ENCODE peak calls at places on chromosomes 13 and 19, in ten cellular contexts. One of them, this sample, is unnamed.
A peak's percentile ranks its signal among the peaks of the same experiment; 100 is the strongest.

GRCh38 chr13:22169473-22169872 is 498.6 kb downstream of the FGF9 start:
- DNase-seq in tibial artery: no peak
- DNase-seq in mucosa of descending colon: no peak
- DNase-seq in mammary epithelial cell: no peak
- DNase-seq in right lobe of liver: no peak
- DNase-seq in ascending aorta: no peak
- DNase-seq in fibroblast of lung: no peak
- DNase-seq in uterus: no peak
- DNase-seq in heart left ventricle: no peak
- DNase-seq in WERI-Rb-1: no peak
- DNase-seq in this sample: no peak

GRCh38 chr13:50891206-50891605 is 18.4 kb upstream of the RNASEH2B start:
- DNase-seq in WERI-Rb-1: no peak
- DNase-seq in uterus: no peak
- DNase-seq in tibial artery: no peak
- DNase-seq in mucosa of descending colon: no peak
- DNase-seq in heart left ventricle: no peak
- DNase-seq in fibroblast of lung: no peak
- DNase-seq in ascending aorta: no peak
- DNase-seq in mammary epithelial cell: no peak
- DNase-seq in right lobe of liver: no peak
- DNase-seq in this sample: no peak

GRCh38 chr19:29685326-29685725 is 20.1 kb downstream of the PLEKHF1 start:
- DNase-seq in tibial artery: no peak
- DNase-seq in mammary epithelial cell: peak; percentile 31
- DNase-seq in heart left ventricle: no peak
- DNase-seq in uterus: no peak
- DNase-seq in fibroblast of lung: peak; percentile 74
- DNase-seq in mucosa of descending colon: no peak
- DNase-seq in WERI-Rb-1: no peak
- DNase-seq in right lobe of liver: no peak
- DNase-seq in ascending aorta: no peak
- DNase-seq in this sample: no peak

GRCh38 chr13:52738719-52739467 is 727 bp downstream of the CNMD start:
- DNase-seq in right lobe of liver: no peak
- DNase-seq in heart left ventricle: peak; percentile 54
- DNase-seq in tibial artery: no peak
- DNase-seq in uterus: no peak
- DNase-seq in mucosa of descending colon: peak; percentile 3
- DNase-seq in fibroblast of lung: no peak
- DNase-seq in ascending aorta: no peak
- DNase-seq in WERI-Rb-1: no peak
- DNase-seq in mammary epithelial cell: no peak
- DNase-seq in this sample: peak; percentile 61

GRCh38 chr13:23695711-23696512 is 125.7 kb downstream of the TNFRSF19 start:
- DNase-seq in uterus: no peak
- DNase-seq in heart left ventricle: peak; percentile 75
- DNase-seq in WERI-Rb-1: peak; percentile 65
- DNase-seq in right lobe of liver: no peak
- DNase-seq in ascending aorta: no peak
- DNase-seq in tibial artery: no peak
- DNase-seq in fibroblast of lung: no peak
- DNase-seq in mucosa of descending colon: peak; percentile 40
- DNase-seq in mammary epithelial cell: no peak
- DNase-seq in this sample: no peak

GRCh38 chr19:34556500-34556899 is 74.9 kb downstream of the WTIP start:
- DNase-seq in uterus: no peak
- DNase-seq in tibial artery: no peak
- DNase-seq in heart left ventricle: no peak
- DNase-seq in ascending aorta: no peak
- DNase-seq in right lobe of liver: no peak
- DNase-seq in fibroblast of lung: no peak
- DNase-seq in mammary epithelial cell: peak; percentile 14
- DNase-seq in WERI-Rb-1: peak; percentile 56
- DNase-seq in mucosa of descending colon: peak; percentile 45
- DNase-seq in this sample: peak; percentile 53

GRCh38 chr13:98761979-98762616 is 9.6 kb upstream of the SLC15A1 start:
- DNase-seq in right lobe of liver: peak; percentile 33
- DNase-seq in mammary epithelial cell: no peak
- DNase-seq in heart left ventricle: no peak
- DNase-seq in uterus: no peak
- DNase-seq in fibroblast of lung: no peak
- DNase-seq in ascending aorta: no peak
- DNase-seq in tibial artery: no peak
- DNase-seq in mucosa of descending colon: no peak
- DNase-seq in WERI-Rb-1: no peak
- DNase-seq in this sample: no peak

GRCh38 chr13:98479496-98480003 is 97.4 kb downstream of the STK24 start:
- DNase-seq in uterus: no peak
- DNase-seq in heart left ventricle: no peak
- DNase-seq in mucosa of descending colon: no peak
- DNase-seq in mammary epithelial cell: no peak
- DNase-seq in ascending aorta: no peak
- DNase-seq in right lobe of liver: no peak
- DNase-seq in tibial artery: no peak
- DNase-seq in WERI-Rb-1: no peak
- DNase-seq in fibroblast of lung: no peak
- DNase-seq in this sample: no peak

GRCh38 chr19:28074773-28075172 is 1138.2 kb downstream of the UQCRFS1 start:
- DNase-seq in tibial artery: no peak
- DNase-seq in uterus: no peak
- DNase-seq in right lobe of liver: no peak
- DNase-seq in mucosa of descending colon: no peak
- DNase-seq in mammary epithelial cell: no peak
- DNase-seq in heart left ventricle: no peak
- DNase-seq in ascending aorta: no peak
- DNase-seq in WERI-Rb-1: no peak
- DNase-seq in fibroblast of lung: peak; percentile 14
- DNase-seq in this sample: no peak

GRCh38 chr13:79085021-79085420 is 321.0 kb downstream of the RBM26 start:
- DNase-seq in WERI-Rb-1: no peak
- DNase-seq in tibial artery: no peak
- DNase-seq in right lobe of liver: no peak
- DNase-seq in ascending aorta: no peak
- DNase-seq in uterus: no peak
- DNase-seq in mucosa of descending colon: no peak
- DNase-seq in mammary epithelial cell: no peak
- DNase-seq in fibroblast of lung: no peak
- DNase-seq in heart left ventricle: no peak
- DNase-seq in this sample: no peak

DNA sequence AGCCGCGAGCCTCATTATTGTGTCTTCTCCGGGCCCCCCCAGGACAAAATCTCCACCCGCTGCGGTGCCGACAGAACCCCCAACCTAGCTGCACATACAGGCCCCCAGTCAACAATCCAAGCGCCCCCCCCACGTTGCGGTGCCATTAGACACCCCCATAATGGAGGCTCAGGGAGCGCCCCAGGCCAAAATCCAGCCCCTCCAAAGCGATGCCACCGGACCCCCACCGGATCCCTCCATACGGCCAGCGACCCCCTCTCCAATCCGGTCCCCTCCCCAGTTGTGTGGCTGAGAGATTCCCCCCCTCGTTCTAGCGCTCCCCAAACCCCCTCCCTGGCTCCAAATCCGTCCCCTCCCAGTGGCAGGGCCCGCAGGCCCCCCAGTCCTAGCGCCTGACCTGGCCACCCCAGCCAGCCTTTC is 21.5 kb upstream of the SEMA6B start:
- DNase-seq in right lobe of liver: no peak
- DNase-seq in fibroblast of lung: no peak
- DNase-seq in tibial artery: no peak
- DNase-seq in mammary epithelial cell: no peak
- DNase-seq in mucosa of descending colon: no peak
- DNase-seq in heart left ventricle: no peak
- DNase-seq in ascending aorta: no peak
- DNase-seq in uterus: no peak
- DNase-seq in WERI-Rb-1: no peak
- DNase-seq in this sample: no peak
- H3K4me3 ChIP-seq in right lobe of liver: no peak overlapping the region
- H3K4me3 ChIP-seq in fibroblast of lung: no peak overlapping the region
- H3K4me3 ChIP-seq in tibial artery: peak overlapping the region; percentile 32
- H3K4me3 ChIP-seq in mammary epithelial cell: no peak overlapping the region
- H3K4me3 ChIP-seq in mucosa of descending colon: no peak overlapping the region
- H3K4me3 ChIP-seq in heart left ventricle: peak overlapping the region; percentile 50
- H3K4me3 ChIP-seq in ascending aorta: peak overlapping the region; percentile 24
- H3K4me3 ChIP-seq in uterus: peak overlapping the region; percentile 24
- H3K4me3 ChIP-seq in WERI-Rb-1: peak overlapping the region; percentile 50
- H3K4me3 ChIP-seq in this sample: peak overlapping the region; percentile 53

DNA sequence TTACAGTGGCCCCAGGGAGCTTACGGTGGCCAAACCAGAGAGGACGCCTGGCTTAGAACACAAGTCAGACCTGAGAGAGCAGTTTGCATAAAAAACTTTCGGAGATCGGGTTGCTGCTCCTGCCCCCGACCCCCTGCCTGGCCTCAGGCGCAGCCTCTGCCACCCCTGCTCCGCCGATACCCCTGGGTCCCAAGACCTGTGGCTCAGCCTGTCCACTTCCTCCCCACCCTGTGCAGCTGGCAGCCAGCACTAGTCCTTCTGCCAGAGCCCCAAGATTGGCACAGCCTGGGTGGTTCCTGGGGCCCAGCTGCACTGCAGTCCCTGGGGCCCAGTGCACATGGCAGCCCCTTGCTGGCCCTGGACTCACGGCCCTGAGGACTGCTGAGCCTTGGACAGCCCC is 56.2 kb upstream of the SOX1 start:
- DNase-seq in WERI-Rb-1: no peak
- DNase-seq in uterus: no peak
- DNase-seq in mammary epithelial cell: no peak
- DNase-seq in heart left ventricle: no peak
- DNase-seq in mucosa of descending colon: no peak
- DNase-seq in right lobe of liver: no peak
- DNase-seq in tibial artery: no peak
- DNase-seq in fibroblast of lung: no peak
- DNase-seq in ascending aorta: no peak
- DNase-seq in this sample: no peak
- H3K4me3 ChIP-seq in WERI-Rb-1: no peak overlapping the region
- H3K4me3 ChIP-seq in uterus: no peak overlapping the region
- H3K4me3 ChIP-seq in mammary epithelial cell: no peak overlapping the region
- H3K4me3 ChIP-seq in heart left ventricle: no peak overlapping the region
- H3K4me3 ChIP-seq in mucosa of descending colon: no peak overlapping the region
- H3K4me3 ChIP-seq in right lobe of liver: no peak overlapping the region
- H3K4me3 ChIP-seq in tibial artery: no peak overlapping the region
- H3K4me3 ChIP-seq in fibroblast of lung: no peak overlapping the region
- H3K4me3 ChIP-seq in ascending aorta: no peak overlapping the region
- H3K4me3 ChIP-seq in this sample: no peak overlapping the region

DNA sequence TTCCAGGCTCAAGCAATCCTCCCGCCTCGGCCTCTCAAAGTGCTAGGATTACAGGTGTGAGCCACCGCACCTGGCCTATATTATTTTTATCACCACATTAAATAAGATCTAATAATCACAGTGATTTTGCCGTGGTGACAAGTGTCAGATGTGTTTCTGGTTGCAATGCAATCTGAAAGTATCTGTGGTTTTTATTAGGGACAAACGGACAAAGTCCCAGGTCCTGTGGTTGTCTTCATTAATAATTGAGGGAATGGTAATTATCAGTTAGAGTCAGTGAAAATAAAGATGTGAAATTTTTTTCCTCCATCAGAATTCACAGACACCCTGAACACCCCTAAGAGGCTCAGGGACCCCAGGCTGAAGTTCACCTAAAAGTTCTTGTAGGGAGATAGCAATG is 1.3 kb upstream of the TICAM1 start:
- DNase-seq in mucosa of descending colon: no peak
- DNase-seq in fibroblast of lung: no peak
- DNase-seq in ascending aorta: no peak
- DNase-seq in WERI-Rb-1: no peak
- DNase-seq in uterus: no peak
- DNase-seq in heart left ventricle: no peak
- DNase-seq in tibial artery: no peak
- DNase-seq in right lobe of liver: no peak
- DNase-seq in mammary epithelial cell: no peak
- DNase-seq in this sample: no peak
- H3K4me3 ChIP-seq in mucosa of descending colon: no peak overlapping the region
- H3K4me3 ChIP-seq in fibroblast of lung: no peak overlapping the region
- H3K4me3 ChIP-seq in ascending aorta: no peak overlapping the region
- H3K4me3 ChIP-seq in WERI-Rb-1: no peak overlapping the region
- H3K4me3 ChIP-seq in uterus: no peak overlapping the region
- H3K4me3 ChIP-seq in heart left ventricle: no peak overlapping the region
- H3K4me3 ChIP-seq in tibial artery: no peak overlapping the region
- H3K4me3 ChIP-seq in right lobe of liver: no peak overlapping the region
- H3K4me3 ChIP-seq in mammary epithelial cell: no peak overlapping the region
- H3K4me3 ChIP-seq in this sample: no peak overlapping the region

GRCh38 chr19:53467503-53468262 is at the start of gene ZNF813:
- DNase-seq in tibial artery: peak; percentile 96
- DNase-seq in mucosa of descending colon: peak; percentile 99
- DNase-seq in heart left ventricle: peak; percentile 98
- DNase-seq in mammary epithelial cell: peak; percentile 71
- DNase-seq in uterus: peak; percentile 94
- DNase-seq in right lobe of liver: peak; percentile 96
- DNase-seq in ascending aorta: peak; percentile 76
- DNase-seq in WERI-Rb-1: peak; percentile 95
- DNase-seq in fibroblast of lung: peak; percentile 76
- DNase-seq in this sample: peak; percentile 92
- H3K4me3 ChIP-seq in tibial artery: peak within 1 kb of the TSS; percentile 60
- H3K4me3 ChIP-seq in mucosa of descending colon: peak within 1 kb of the TSS; percentile 35
- H3K4me3 ChIP-seq in heart left ventricle: peak within 1 kb of the TSS; percentile 79
- H3K4me3 ChIP-seq in mammary epithelial cell: peak within 1 kb of the TSS; percentile 58
- H3K4me3 ChIP-seq in uterus: peak within 1 kb of the TSS; percentile 61
- H3K4me3 ChIP-seq in right lobe of liver: peak within 1 kb of the TSS; percentile 45
- H3K4me3 ChIP-seq in ascending aorta: peak within 1 kb of the TSS; percentile 78
- H3K4me3 ChIP-seq in WERI-Rb-1: peak within 1 kb of the TSS; percentile 79
- H3K4me3 ChIP-seq in fibroblast of lung: peak within 1 kb of the TSS; percentile 63
- H3K4me3 ChIP-seq in this sample: peak within 1 kb of the TSS; percentile 81

DNA sequence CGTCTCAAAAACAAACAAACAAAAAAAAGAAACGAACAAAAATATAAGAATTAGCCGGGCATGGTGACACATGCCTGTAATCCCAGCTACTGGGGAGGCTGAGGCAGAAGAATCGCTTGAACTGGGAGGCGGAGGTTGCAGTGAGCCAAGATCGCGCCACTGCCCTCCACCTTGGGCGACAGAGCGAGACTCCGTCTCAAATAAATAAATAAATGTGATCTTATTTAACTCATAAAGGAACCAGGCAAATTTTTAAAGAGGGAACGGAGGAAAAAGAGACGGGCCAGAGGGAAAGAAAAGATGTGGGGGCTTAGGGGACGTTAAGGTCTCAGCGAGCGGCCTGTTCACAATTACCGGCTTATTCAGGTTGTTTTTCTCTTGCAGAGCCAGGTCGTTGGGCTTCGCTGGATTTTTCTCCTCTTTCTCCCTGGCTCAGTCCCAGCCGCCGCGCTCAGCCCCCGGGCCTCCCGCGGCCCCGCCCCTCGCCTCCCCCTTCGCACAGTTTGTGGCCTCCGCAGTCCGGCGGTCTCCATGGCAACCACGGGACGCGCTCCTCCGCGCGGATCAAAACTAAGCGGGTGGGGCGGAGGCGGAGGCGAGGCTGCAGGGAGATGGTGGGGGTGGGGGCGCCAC is 2.8 kb upstream of the CCDC8 start:
- DNase-seq in uterus: peak; percentile 93
- DNase-seq in right lobe of liver: peak; percentile 71
- DNase-seq in heart left ventricle: peak; percentile 94
- DNase-seq in WERI-Rb-1: peak; percentile 98
- DNase-seq in mammary epithelial cell: peak; percentile 83
- DNase-seq in tibial artery: peak; percentile 80
- DNase-seq in fibroblast of lung: peak; percentile 88
- DNase-seq in mucosa of descending colon: peak; percentile 65
- DNase-seq in ascending aorta: no peak
- DNase-seq in this sample: peak; percentile 94
- H3K4me3 ChIP-seq in uterus: peak overlapping the region; percentile 24
- H3K4me3 ChIP-seq in right lobe of liver: no peak overlapping the region
- H3K4me3 ChIP-seq in heart left ventricle: peak overlapping the region; percentile 50
- H3K4me3 ChIP-seq in WERI-Rb-1: peak overlapping the region; percentile 49
- H3K4me3 ChIP-seq in mammary epithelial cell: peak overlapping the region; percentile 29
- H3K4me3 ChIP-seq in tibial artery: peak overlapping the region; percentile 48
- H3K4me3 ChIP-seq in fibroblast of lung: peak overlapping the region; percentile 54
- H3K4me3 ChIP-seq in mucosa of descending colon: no peak overlapping the region
- H3K4me3 ChIP-seq in ascending aorta: peak overlapping the region; percentile 61
- H3K4me3 ChIP-seq in this sample: peak overlapping the region; percentile 43